ENCODE peak calls at places on chromosome 20, in nine cellular contexts. K is effector memory CD4-positive, alpha-beta T cell; U is aorta; F is GM06990; R is GM23338; I is CD8-positive, alpha-beta T cell; V is CD8-positive, alpha-beta memory T cell; O is ovary; X is MM.1S. T is an unnamed sample. For H3K36me3, the result is how much of the 10 kb centered on the place peaks cover.

GRCh38 chr20:38870733-38871559 is 55.3 kb upstream of the FAM83D start:
- DNase-seq in K (peak), X (peak), U (no peak), R (peak), F (no peak), I (no peak), V (peak), O (no peak), T (no peak)

GRCh38 chr20:40757087-40757486 is 68.1 kb upstream of the MAFB start:
- DNase-seq in U (no peak), R (no peak), I (no peak), V (no peak), O (no peak), F (no peak), X (peak), K (no peak), T (no peak)

GRCh38 chr20:49792006-49792405 is 20.6 kb upstream of the SLC9A8 start:
- DNase-seq in U (no peak), F (no peak), X (no peak), O (no peak), K (no peak), V (no peak), I (no peak), R (no peak), T (no peak)

GRCh38 chr20:11849976-11850670 is 67.6 kb upstream of the BTBD3 start:
- DNase-seq in K (no peak), X (no peak), F (no peak), I (no peak), R (no peak), O (no peak), V (no peak), U (no peak), T (peak)

GRCh38 chr20:16476032-16476431 is 97.2 kb downstream of the KIF16B start:
- DNase-seq in V (no peak), F (peak), U (no peak), R (peak), I (no peak), K (no peak), X (peak), O (no peak), T (no peak)

GRCh38 chr20:56627122-56628014 is 1.7 kb upstream of the TFAP2C start:
- DNase-seq in F (peak), U (no peak), R (peak), O (no peak), V (no peak), K (no peak), X (no peak), I (no peak), T (no peak)

GRCh38 chr20:19888269-19888669 is 128.9 kb upstream of the NAA20 start:
- DNase-seq in O (no peak), V (no peak), F (no peak), K (no peak), U (no peak), R (no peak), I (no peak), X (no peak), T (peak)

GRCh38 chr20:58075565-58075964 is 152.9 kb downstream of the ANKRD60 start:
- DNase-seq in O (no peak), I (no peak), U (no peak), X (no peak), R (no peak), K (no peak), F (no peak), V (no peak), T (no peak)

GRCh38 chr20:16555754-16556153 is 17.5 kb downstream of the KIF16B start:
- DNase-seq in U (no peak), F (no peak), O (no peak), R (no peak), V (no peak), K (no peak), I (no peak), X (no peak), T (no peak)

GRCh38 chr20:16898433-16898832 is 150.3 kb downstream of the OTOR start:
- DNase-seq in F (no peak), X (no peak), U (no peak), O (no peak), K (no peak), I (no peak), R (no peak), V (no peak), T (no peak)

GRCh38 chr20:53390780-53391179 is 202.9 kb downstream of the ZNF217 start:
- DNase-seq in O (no peak), I (no peak), F (no peak), R (no peak), U (no peak), K (no peak), X (no peak), V (no peak), T (no peak)

GRCh38 chr20:44707259-44707580 is 7.9 kb upstream of the CCN5 start:
- DNase-seq in F (no peak), U (no peak), I (no peak), O (no peak), R (no peak), V (no peak), K (no peak), X (no peak), T (no peak)

GRCh38 chr20:42179768-42180167 is 561.6 kb upstream of the CHD6 start:
- DNase-seq in R (peak), F (no peak), K (no peak), U (no peak), X (peak), V (no peak), I (no peak), O (no peak), T (no peak)

GRCh38 chr20:3042621-3043020 is 801 bp upstream of the GNRH2 start:
- DNase-seq in V (no peak), O (peak), F (no peak), R (peak), K (no peak), U (no peak), I (no peak), X (no peak), T (peak)
- H3K4me3 ChIP-seq in V (no peak), O (no peak), F (no peak), R (no peak), K (no peak), U (no peak), I (no peak), X (no peak), T (no peak)

GRCh38 chr20:51394706-51395105 is 147.8 kb downstream of the NFATC2 start:
- DNase-seq in F (no peak), O (no peak), I (no peak), K (no peak), U (no peak), V (no peak), X (no peak), R (no peak), T (no peak)
- H3K36me3 ChIP-seq in F (under half), O (under half), I (under half), K (under half), U (under half), V (under half), X (under half), R (under half), T (under half)

GRCh38 chr20:62622877-62623487 is 19.3 kb upstream of the SLCO4A1 start:
- DNase-seq in O (peak), X (no peak), K (no peak), R (no peak), I (no peak), U (no peak), V (no peak), F (no peak), T (no peak)
- H3K4me3 ChIP-seq in O (no peak), X (no peak), K (no peak), R (no peak), I (no peak), U (no peak), V (peak), F (no peak), T (no peak)

GRCh38 chr20:33630507-33630906 is 31.6 kb upstream of the C20orf144 start:
- DNase-seq in O (no peak), U (no peak), R (no peak), V (no peak), K (no peak), X (no peak), F (no peak), I (no peak), T (no peak)
- H3K36me3 ChIP-seq in O (under half), U (under half), R (under half), V (under half), K (under half), X (under half), F (under half), I (under half), T (under half)

DNA sequence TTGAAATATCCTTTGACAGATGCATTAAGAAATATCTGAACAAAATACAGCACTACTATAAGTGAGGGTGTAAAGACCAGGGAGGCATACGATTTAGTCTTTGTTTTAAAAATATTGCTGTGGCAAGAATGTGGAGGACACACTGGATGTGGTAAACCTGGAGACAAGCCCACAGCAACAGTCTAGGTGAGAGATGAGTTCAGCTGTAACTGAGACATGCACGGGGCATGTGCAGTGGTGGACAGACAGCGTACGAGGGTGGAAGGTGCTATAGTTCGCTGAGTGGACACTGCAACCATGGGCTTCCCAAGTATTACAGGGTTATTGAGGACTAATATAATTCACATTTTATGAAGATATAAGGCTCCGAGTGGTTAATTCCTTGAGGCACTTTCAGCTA is 1.8 kb downstream of the NANP start:
- DNase-seq in R (no peak), O (no peak), F (no peak), U (no peak), K (no peak), V (no peak), I (no peak), X (no peak), T (no peak)
- H3K4me3 ChIP-seq in R (peak), O (no peak), F (no peak), U (no peak), K (no peak), V (no peak), I (no peak), X (no peak), T (no peak)

DNA sequence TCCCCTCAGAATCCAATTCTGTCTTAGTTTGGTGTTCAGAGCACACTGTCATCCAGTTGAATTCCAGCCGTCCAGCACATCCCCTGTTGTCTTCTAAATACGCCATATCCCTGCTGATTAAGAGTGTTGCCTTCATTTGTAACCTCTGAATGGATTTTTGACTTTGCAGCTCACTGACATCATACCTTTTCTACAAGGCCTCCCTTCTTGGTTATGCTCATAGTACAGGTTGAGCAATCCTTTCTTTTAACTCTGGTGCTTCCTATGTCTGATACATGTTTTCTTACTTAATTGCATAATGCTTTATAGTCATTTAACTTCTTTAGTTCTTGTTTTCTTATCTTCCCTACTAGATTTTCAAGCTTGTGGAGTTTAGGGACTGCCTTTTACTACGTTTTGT is 36.4 kb downstream of the XRN2 start:
- DNase-seq in F (no peak), O (no peak), V (no peak), R (no peak), U (no peak), X (no peak), K (no peak), I (no peak), T (no peak)
- H3K36me3 ChIP-seq in F (under half), O (under half), V (under half), R (under half), U (under half), X (under half), K (half or more), I (under half), T (under half)

T was measured in uterus.